ENCODE peak calls at places on chromosomes 11 and 22, in eight cellular contexts. R is AG09309, K is psoas muscle, X is ovary, Q is heart left ventricle, Y is AG04450, M is fibroblast of pulmonary artery, D is transverse colon. H is an unnamed sample.

GRCh38 chr11:39569784-39570183 is 1889.7 kb downstream of the LRRC4C start:
- DNase-seq in Y (no peak), R (no peak), Q (no peak), D (no peak), M (no peak), K (no peak), X (no peak), H (no peak)

GRCh38 chr11:18054511-18055103 is 8.5 kb upstream of the TPH1 start:
- DNase-seq in Y (no peak), X (no peak), R (no peak), Q (no peak), D (no peak), K (no peak), M (no peak), H (no peak)

GRCh38 chr11:44555031-44555800 is 10.2 kb upstream of the CD82 start:
- DNase-seq in M (no peak), R (no peak), K (no peak), Y (no peak), D (no peak), X (no peak), Q (no peak), H (no peak)

GRCh38 chr22:38694945-38695344 is 5.8 kb downstream of the JOSD1 start:
- DNase-seq in R (no peak), Q (no peak), X (no peak), K (no peak), D (no peak), M (no peak), Y (no peak), H (no peak)

GRCh38 chr11:34647532-34647931 is 26.6 kb downstream of the EHF start:
- DNase-seq in M (no peak), Q (no peak), R (no peak), X (no peak), K (no peak), D (no peak), Y (no peak), H (peak)

GRCh38 chr11:124798991-124799383 is 1.2 kb downstream of the MSANTD2 start:
- DNase-seq in Y (peak), K (no peak), R (peak), Q (no peak), X (no peak), M (peak), D (peak), H (peak)

GRCh38 chr11:130677486-130678153 is 229.2 kb downstream of the ADAMTS15 start:
- DNase-seq in Y (peak), Q (peak), D (no peak), K (no peak), M (peak), X (no peak), R (peak), H (peak)

GRCh38 chr11:126608626-126609010 is 253.1 kb downstream of the ST3GAL4 start:
- DNase-seq in R (no peak), Y (no peak), M (no peak), D (no peak), Q (no peak), X (no peak), K (no peak), H (no peak)

GRCh38 chr11:68661697-68662603 is 22.4 kb upstream of the GAL start:
- DNase-seq in K (no peak), M (no peak), Q (no peak), Y (no peak), D (no peak), X (no peak), R (no peak), H (no peak)

GRCh38 chr22:42134033-42135020 is 3.7 kb upstream of the CYP2D6 start:
- DNase-seq in M (peak), K (no peak), Y (no peak), D (no peak), Q (no peak), X (no peak), R (no peak), H (peak)

GRCh38 chr11:614583-615452 is 932 bp downstream of the IRF7 start:
- DNase-seq in M (no peak), X (no peak), Q (no peak), Y (no peak), K (peak), R (no peak), D (peak), H (peak)

GRCh38 chr11:47348859-47349258 is 3.6 kb downstream of the MYBPC3 start:
- DNase-seq in K (no peak), Q (peak), X (no peak), M (peak), R (no peak), Y (no peak), D (no peak), H (no peak)

GRCh38 chr11:64400096-64400495 is 41.1 kb downstream of the RPS6KA4 start:
- DNase-seq in M (no peak), R (no peak), Q (no peak), K (peak), X (no peak), D (no peak), Y (no peak), H (peak)

GRCh38 chr11:64741393-64742086 is 2.4 kb downstream of the RASGRP2 start:
- DNase-seq in R (no peak), K (no peak), D (no peak), Y (no peak), M (no peak), X (no peak), Q (no peak), H (no peak)

DNA sequence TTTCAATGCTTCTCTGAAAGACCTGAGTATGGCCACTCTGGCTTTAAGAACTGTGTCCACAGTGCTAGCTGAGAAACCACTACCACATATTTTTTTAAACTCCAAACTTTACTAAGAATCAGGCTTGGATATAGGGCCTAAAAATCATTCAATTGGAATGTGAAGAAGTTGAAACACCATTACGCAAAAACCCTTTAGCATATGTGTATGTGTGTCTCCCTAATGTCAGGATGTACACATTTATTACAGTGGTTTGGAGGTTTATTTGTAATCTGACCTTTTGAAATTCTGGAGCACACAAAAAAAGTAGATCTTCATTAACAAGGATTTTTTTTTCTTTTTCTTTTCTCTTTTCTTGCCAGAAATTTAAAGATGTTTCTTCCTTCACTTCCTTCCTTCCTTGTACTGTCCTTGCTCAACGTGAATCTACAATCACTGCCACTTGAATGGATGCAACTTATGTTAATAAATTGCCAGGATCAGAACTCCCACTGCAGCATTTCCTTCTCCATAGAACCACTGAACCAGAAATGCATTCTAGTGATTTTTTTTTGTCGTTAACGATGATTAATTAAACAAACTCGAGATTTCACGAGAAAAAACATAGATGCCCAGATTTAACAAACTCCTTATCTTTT is 3.1 kb upstream of the ADM start:
- DNase-seq in M (peak), X (no peak), D (no peak), R (no peak), Q (no peak), K (no peak), Y (no peak), H (peak)
- H3K4me3 ChIP-seq in M (peak), X (no peak), D (no peak), R (peak), Q (peak), K (peak), Y (peak), H (peak)

GRCh38 chr11:119065369-119065768 is 2.2 kb upstream of the VPS11 start:
- DNase-seq in Q (no peak), D (peak), X (no peak), R (no peak), K (no peak), M (peak), Y (no peak), H (peak)
- TF ChIP-seq CTCF in Q (no peak), D (peak), X (no peak), R (peak), K (peak), M (peak), Y (peak), H (peak)

GRCh38 chr11:119744577-119744976 is 15.6 kb upstream of the NECTIN1 start:
- DNase-seq in M (no peak), R (no peak), Y (no peak), K (no peak), X (no peak), D (no peak), Q (no peak), H (no peak)

GRCh38 chr11:119739975-119740374 is 11.0 kb upstream of the NECTIN1 start:
- DNase-seq in M (no peak), X (no peak), R (no peak), Q (no peak), Y (no peak), K (no peak), D (peak), H (no peak)

GRCh38 chr11:119743041-119743440 is 14.0 kb upstream of the NECTIN1 start:
- DNase-seq in Q (no peak), R (no peak), K (no peak), X (no peak), D (peak), M (no peak), Y (no peak), H (no peak)

GRCh38 chr11:119741369-119742262 is 12.6 kb upstream of the NECTIN1 start:
- DNase-seq in K (peak), Y (no peak), M (peak), Q (peak), X (no peak), D (peak), R (no peak), H (no peak)

GRCh38 chr11:119742263-119742861 is 13.4 kb upstream of the NECTIN1 start:
- DNase-seq in X (no peak), D (peak), R (no peak), K (no peak), Y (no peak), M (no peak), Q (no peak), H (no peak)
- H3K4me3 ChIP-seq in X (no peak), D (no peak), R (no peak), K (no peak), Y (peak), M (no peak), Q (peak), H (no peak)

DNA sequence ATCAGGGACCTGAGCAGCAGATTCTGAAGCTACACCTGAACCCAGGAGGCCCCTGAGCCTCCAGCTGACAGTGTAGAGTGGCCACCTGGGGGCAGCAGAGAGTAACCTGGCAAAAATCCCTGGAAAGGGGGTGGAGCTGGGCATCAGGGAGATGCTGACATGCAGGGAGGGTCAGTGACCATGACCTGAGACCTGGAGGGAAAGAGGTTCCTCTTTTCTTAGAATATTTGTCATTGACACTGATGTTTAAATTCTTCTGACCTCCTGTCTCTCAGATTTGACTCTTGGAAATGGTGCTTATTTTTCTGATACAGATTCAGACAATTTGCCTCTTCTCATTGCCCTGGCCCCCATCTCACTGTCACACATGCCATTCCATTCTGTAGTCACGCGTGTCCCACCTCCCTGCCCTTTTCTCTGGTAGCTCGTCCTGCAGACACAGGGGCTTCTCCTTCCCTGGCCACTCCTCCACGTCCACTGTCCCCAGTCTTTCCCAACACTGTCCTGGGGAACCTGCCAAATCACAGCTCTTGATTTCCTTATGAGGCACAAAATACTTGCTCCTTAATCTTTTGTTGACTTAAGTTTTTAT is 117.2 kb upstream of the IGLL5 start:
- DNase-seq in D (peak), X (peak), Y (no peak), R (no peak), Q (no peak), M (peak), K (no peak), H (no peak)
- TF ChIP-seq CTCF in D (peak), X (no peak), Y (peak), R (peak), Q (peak), M (peak), K (peak), H (peak)

H was measured in AG10803.